ENCODE peak calls at places on chromosomes 13 and 19, in six cellular contexts. One of them, this sample, is unnamed.

GRCh38 chr19:31109626-31110025 is 239.6 kb downstream of the TSHZ3 start:
- DNase-seq in NCI-H1436: no peak
- DNase-seq in kidney glomerular epithelial cell: no peak
- DNase-seq in Karpas-422: no peak
- DNase-seq in cardiac fibroblast: no peak
- DNase-seq in endothelial cell: no peak
- DNase-seq in this sample: no peak

GRCh38 chr19:4284176-4284958 is 5.3 kb downstream of the SHD start:
- DNase-seq in Karpas-422: peak
- DNase-seq in endothelial cell: no peak
- DNase-seq in kidney glomerular epithelial cell: no peak
- DNase-seq in NCI-H1436: no peak
- DNase-seq in cardiac fibroblast: no peak
- DNase-seq in this sample: no peak

GRCh38 chr19:46733693-46734240 is 12.1 kb upstream of the FKRP start:
- DNase-seq in endothelial cell: no peak
- DNase-seq in kidney glomerular epithelial cell: no peak
- DNase-seq in cardiac fibroblast: no peak
- DNase-seq in Karpas-422: no peak
- DNase-seq in NCI-H1436: no peak
- DNase-seq in this sample: no peak

GRCh38 chr19:30689474-30689873 is 317.3 kb downstream of the ZNF536 start:
- DNase-seq in cardiac fibroblast: no peak
- DNase-seq in Karpas-422: no peak
- DNase-seq in NCI-H1436: no peak
- DNase-seq in endothelial cell: peak
- DNase-seq in kidney glomerular epithelial cell: no peak
- DNase-seq in this sample: no peak

GRCh38 chr19:51439021-51439465 is 19.2 kb downstream of the SIGLEC8 start:
- DNase-seq in endothelial cell: no peak
- DNase-seq in Karpas-422: peak
- DNase-seq in NCI-H1436: peak
- DNase-seq in kidney glomerular epithelial cell: no peak
- DNase-seq in cardiac fibroblast: peak
- DNase-seq in this sample: no peak

GRCh38 chr19:2476451-2477140 is 669 bp downstream of the GADD45B start:
- DNase-seq in Karpas-422: peak
- DNase-seq in endothelial cell: no peak
- DNase-seq in cardiac fibroblast: peak
- DNase-seq in NCI-H1436: no peak
- DNase-seq in kidney glomerular epithelial cell: peak
- DNase-seq in this sample: no peak

GRCh38 chr13:44373601-44374347 is at the start of gene SERP2:
- DNase-seq in NCI-H1436: no peak
- DNase-seq in endothelial cell: peak
- DNase-seq in Karpas-422: no peak
- DNase-seq in cardiac fibroblast: no peak
- DNase-seq in kidney glomerular epithelial cell: no peak
- DNase-seq in this sample: no peak

GRCh38 chr13:40595693-40596092 is 70.7 kb downstream of the FOXO1 start:
- DNase-seq in Karpas-422: no peak
- DNase-seq in NCI-H1436: no peak
- DNase-seq in cardiac fibroblast: peak
- DNase-seq in endothelial cell: no peak
- DNase-seq in kidney glomerular epithelial cell: no peak
- DNase-seq in this sample: no peak

GRCh38 chr19:52369463-52370340 is at the start of gene ZNF880:
- DNase-seq in cardiac fibroblast: peak
- DNase-seq in Karpas-422: no peak
- DNase-seq in kidney glomerular epithelial cell: peak
- DNase-seq in NCI-H1436: peak
- DNase-seq in endothelial cell: peak
- DNase-seq in this sample: no peak

This sample was measured in NCI-H1694.